ENCODE peak calls at places on chromosomes 6 and 20, in nine cellular contexts. One of them, this sample, is unnamed. For H3K4me1, the result is how much of the 10 kb centered on the place peaks cover.

GRCh38 chr6:156999762-157000161 is 222.6 kb downstream of the ARID1B start:
- DNase-seq in BE2C: no peak
- DNase-seq in lower lobe of right lung: no peak
- DNase-seq in astrocyte: no peak
- DNase-seq in CD8-positive, alpha-beta T cell: no peak
- DNase-seq in endothelial cell of umbilical vein: no peak
- DNase-seq in A549: no peak
- DNase-seq in IMR-90: no peak
- DNase-seq in transverse colon: no peak
- DNase-seq in this sample: no peak

GRCh38 chr6:167501831-167502385 is 177.0 kb downstream of the TTLL2 start:
- DNase-seq in A549: peak
- DNase-seq in CD8-positive, alpha-beta T cell: no peak
- DNase-seq in endothelial cell of umbilical vein: no peak
- DNase-seq in IMR-90: no peak
- DNase-seq in BE2C: peak
- DNase-seq in astrocyte: no peak
- DNase-seq in lower lobe of right lung: no peak
- DNase-seq in transverse colon: peak
- DNase-seq in this sample: no peak

GRCh38 chr6:100171533-100172321 is 177.7 kb upstream of the MCHR2 start:
- DNase-seq in lower lobe of right lung: no peak
- DNase-seq in BE2C: no peak
- DNase-seq in A549: no peak
- DNase-seq in transverse colon: no peak
- DNase-seq in endothelial cell of umbilical vein: no peak
- DNase-seq in IMR-90: no peak
- DNase-seq in CD8-positive, alpha-beta T cell: no peak
- DNase-seq in astrocyte: peak
- DNase-seq in this sample: no peak

GRCh38 chr6:44712353-44713147 is 325.0 kb downstream of the CDC5L start:
- DNase-seq in IMR-90: no peak
- DNase-seq in BE2C: peak
- DNase-seq in transverse colon: no peak
- DNase-seq in endothelial cell of umbilical vein: no peak
- DNase-seq in CD8-positive, alpha-beta T cell: no peak
- DNase-seq in A549: no peak
- DNase-seq in astrocyte: peak
- DNase-seq in lower lobe of right lung: no peak
- DNase-seq in this sample: peak

GRCh38 chr6:113428702-113429101 is 428.4 kb upstream of the MARCKS start:
- DNase-seq in transverse colon: no peak
- DNase-seq in IMR-90: peak
- DNase-seq in lower lobe of right lung: no peak
- DNase-seq in astrocyte: peak
- DNase-seq in A549: no peak
- DNase-seq in BE2C: no peak
- DNase-seq in CD8-positive, alpha-beta T cell: no peak
- DNase-seq in endothelial cell of umbilical vein: no peak
- DNase-seq in this sample: no peak

GRCh38 chr6:145734486-145735355 is 599 bp downstream of the EPM2A start:
- DNase-seq in lower lobe of right lung: peak
- DNase-seq in A549: peak
- DNase-seq in transverse colon: peak
- DNase-seq in BE2C: peak
- DNase-seq in IMR-90: peak
- DNase-seq in endothelial cell of umbilical vein: peak
- DNase-seq in CD8-positive, alpha-beta T cell: peak
- DNase-seq in astrocyte: peak
- DNase-seq in this sample: peak

GRCh38 chr6:36360241-36361054 is 23.8 kb upstream of the BNIP5 start:
- DNase-seq in endothelial cell of umbilical vein: peak
- DNase-seq in A549: peak
- DNase-seq in lower lobe of right lung: peak
- DNase-seq in CD8-positive, alpha-beta T cell: peak
- DNase-seq in transverse colon: peak
- DNase-seq in astrocyte: peak
- DNase-seq in IMR-90: peak
- DNase-seq in BE2C: peak
- DNase-seq in this sample: no peak

GRCh38 chr20:16066571-16066970 is 506.7 kb downstream of the KIF16B start:
- DNase-seq in lower lobe of right lung: no peak
- DNase-seq in A549: no peak
- DNase-seq in IMR-90: no peak
- DNase-seq in endothelial cell of umbilical vein: no peak
- DNase-seq in transverse colon: no peak
- DNase-seq in astrocyte: no peak
- DNase-seq in CD8-positive, alpha-beta T cell: no peak
- DNase-seq in BE2C: no peak
- DNase-seq in this sample: no peak

GRCh38 chr6:15909290-15910070 is 219.4 kb upstream of the MYLIP start:
- DNase-seq in IMR-90: no peak
- DNase-seq in transverse colon: no peak
- DNase-seq in endothelial cell of umbilical vein: no peak
- DNase-seq in astrocyte: no peak
- DNase-seq in A549: no peak
- DNase-seq in lower lobe of right lung: no peak
- DNase-seq in CD8-positive, alpha-beta T cell: no peak
- DNase-seq in BE2C: no peak
- DNase-seq in this sample: no peak

GRCh38 chr6:112683106-112683505 is 336.0 kb downstream of the RFPL4B start:
- DNase-seq in A549: no peak
- DNase-seq in astrocyte: no peak
- DNase-seq in IMR-90: no peak
- DNase-seq in transverse colon: no peak
- DNase-seq in CD8-positive, alpha-beta T cell: no peak
- DNase-seq in lower lobe of right lung: no peak
- DNase-seq in BE2C: no peak
- DNase-seq in endothelial cell of umbilical vein: no peak
- DNase-seq in this sample: no peak

GRCh38 chr20:59561614-59562277 is 42.6 kb upstream of the PHACTR3 start:
- DNase-seq in astrocyte: no peak
- DNase-seq in BE2C: no peak
- DNase-seq in lower lobe of right lung: no peak
- DNase-seq in A549: no peak
- DNase-seq in endothelial cell of umbilical vein: no peak
- DNase-seq in transverse colon: no peak
- DNase-seq in IMR-90: no peak
- DNase-seq in CD8-positive, alpha-beta T cell: no peak
- DNase-seq in this sample: peak

GRCh38 chr20:56566621-56567020 is 33.6 kb downstream of the FAM209B start:
- DNase-seq in lower lobe of right lung: no peak
- DNase-seq in endothelial cell of umbilical vein: no peak
- DNase-seq in IMR-90: no peak
- DNase-seq in astrocyte: no peak
- DNase-seq in transverse colon: no peak
- DNase-seq in BE2C: no peak
- DNase-seq in A549: no peak
- DNase-seq in CD8-positive, alpha-beta T cell: no peak
- DNase-seq in this sample: no peak

GRCh38 chr6:71080151-71080550 is 123.3 kb upstream of the B3GAT2 start:
- DNase-seq in BE2C: no peak
- DNase-seq in endothelial cell of umbilical vein: no peak
- DNase-seq in IMR-90: no peak
- DNase-seq in CD8-positive, alpha-beta T cell: no peak
- DNase-seq in astrocyte: peak
- DNase-seq in lower lobe of right lung: no peak
- DNase-seq in A549: no peak
- DNase-seq in transverse colon: no peak
- DNase-seq in this sample: no peak

GRCh38 chr6:29722773-29723665 is at the start of gene HLA-F:
- DNase-seq in lower lobe of right lung: peak
- DNase-seq in endothelial cell of umbilical vein: peak
- DNase-seq in transverse colon: peak
- DNase-seq in A549: peak
- DNase-seq in CD8-positive, alpha-beta T cell: peak
- DNase-seq in BE2C: peak
- DNase-seq in IMR-90: peak
- DNase-seq in astrocyte: peak
- DNase-seq in this sample: peak

DNA sequence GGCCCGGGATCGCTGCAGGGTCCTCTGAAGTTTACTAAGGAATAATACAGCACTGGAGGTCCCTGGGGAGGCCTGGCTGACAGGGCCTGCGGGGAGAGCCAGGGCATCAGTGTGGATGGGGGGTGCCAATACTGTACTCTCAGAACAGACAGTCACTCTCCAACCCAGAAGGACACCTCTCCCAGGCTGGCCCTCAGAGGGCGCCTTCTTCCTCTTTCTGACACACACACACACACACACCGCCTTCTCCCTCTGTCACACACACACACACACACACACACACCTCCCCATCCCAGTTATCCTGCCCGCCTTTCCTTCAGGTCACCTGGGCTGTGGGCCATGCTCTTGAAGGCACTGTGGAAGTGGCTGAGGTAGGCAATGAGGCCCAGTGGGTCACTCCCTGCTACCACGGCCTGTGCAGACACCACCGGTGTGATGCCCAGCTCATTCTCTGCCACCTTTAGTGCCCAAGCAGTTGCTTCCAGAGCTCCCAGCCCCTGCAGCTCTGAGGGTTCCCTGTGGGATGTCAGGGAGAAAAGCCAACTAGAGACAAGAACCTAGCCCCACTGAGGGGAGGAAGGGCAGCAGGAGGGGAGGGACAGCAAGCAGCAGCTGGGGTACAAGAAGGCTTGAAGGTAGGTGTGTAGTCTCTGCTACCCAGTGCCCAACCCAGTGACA is 7.5 kb downstream of the SMPD2 start:
- DNase-seq in CD8-positive, alpha-beta T cell: no peak
- DNase-seq in lower lobe of right lung: no peak
- DNase-seq in IMR-90: no peak
- DNase-seq in A549: peak
- DNase-seq in BE2C: peak
- DNase-seq in transverse colon: no peak
- DNase-seq in astrocyte: no peak
- DNase-seq in endothelial cell of umbilical vein: no peak
- DNase-seq in this sample: peak
- TF ChIP-seq CTCF in CD8-positive, alpha-beta T cell: no peak
- TF ChIP-seq CTCF in lower lobe of right lung: no peak
- TF ChIP-seq CTCF in IMR-90: no peak
- TF ChIP-seq CTCF in A549: no peak
- TF ChIP-seq CTCF in BE2C: no peak
- TF ChIP-seq CTCF in transverse colon: no peak
- TF ChIP-seq CTCF in astrocyte: no peak
- TF ChIP-seq CTCF in endothelial cell of umbilical vein: no peak
- TF ChIP-seq CTCF in this sample: no peak

GRCh38 chr20:62473200-62473585 is 2.6 kb downstream of the GATA5 start:
- DNase-seq in CD8-positive, alpha-beta T cell: no peak
- DNase-seq in IMR-90: no peak
- DNase-seq in BE2C: no peak
- DNase-seq in lower lobe of right lung: no peak
- DNase-seq in endothelial cell of umbilical vein: no peak
- DNase-seq in A549: no peak
- DNase-seq in astrocyte: no peak
- DNase-seq in transverse colon: no peak
- DNase-seq in this sample: no peak
- H3K4me1 ChIP-seq in CD8-positive, alpha-beta T cell: under half
- H3K4me1 ChIP-seq in IMR-90: under half
- H3K4me1 ChIP-seq in BE2C: under half
- H3K4me1 ChIP-seq in lower lobe of right lung: under half
- H3K4me1 ChIP-seq in endothelial cell of umbilical vein: under half
- H3K4me1 ChIP-seq in A549: under half
- H3K4me1 ChIP-seq in astrocyte: under half
- H3K4me1 ChIP-seq in transverse colon: under half
- H3K4me1 ChIP-seq in this sample: under half

GRCh38 chr6:137218473-137218916 is 690 bp downstream of the IFNGR1 start:
- DNase-seq in A549: no peak
- DNase-seq in CD8-positive, alpha-beta T cell: peak
- DNase-seq in IMR-90: peak
- DNase-seq in BE2C: peak
- DNase-seq in endothelial cell of umbilical vein: peak
- DNase-seq in lower lobe of right lung: no peak
- DNase-seq in transverse colon: peak
- DNase-seq in astrocyte: peak
- DNase-seq in this sample: peak

GRCh38 chr6:137217801-137218472 is 1.2 kb downstream of the IFNGR1 start:
- DNase-seq in endothelial cell of umbilical vein: peak
- DNase-seq in BE2C: no peak
- DNase-seq in transverse colon: peak
- DNase-seq in CD8-positive, alpha-beta T cell: no peak
- DNase-seq in A549: no peak
- DNase-seq in astrocyte: peak
- DNase-seq in lower lobe of right lung: peak
- DNase-seq in IMR-90: peak
- DNase-seq in this sample: peak

GRCh38 chr6:137216106-137216505 is 3.1 kb downstream of the IFNGR1 start:
- DNase-seq in astrocyte: no peak
- DNase-seq in CD8-positive, alpha-beta T cell: no peak
- DNase-seq in endothelial cell of umbilical vein: no peak
- DNase-seq in BE2C: no peak
- DNase-seq in lower lobe of right lung: no peak
- DNase-seq in IMR-90: peak
- DNase-seq in A549: no peak
- DNase-seq in transverse colon: no peak
- DNase-seq in this sample: no peak

GRCh38 chr6:137218917-137219663 is at the start of gene IFNGR1:
- DNase-seq in BE2C: peak
- DNase-seq in CD8-positive, alpha-beta T cell: peak
- DNase-seq in IMR-90: peak
- DNase-seq in astrocyte: peak
- DNase-seq in lower lobe of right lung: peak
- DNase-seq in transverse colon: peak
- DNase-seq in endothelial cell of umbilical vein: peak
- DNase-seq in A549: peak
- DNase-seq in this sample: peak

DNA sequence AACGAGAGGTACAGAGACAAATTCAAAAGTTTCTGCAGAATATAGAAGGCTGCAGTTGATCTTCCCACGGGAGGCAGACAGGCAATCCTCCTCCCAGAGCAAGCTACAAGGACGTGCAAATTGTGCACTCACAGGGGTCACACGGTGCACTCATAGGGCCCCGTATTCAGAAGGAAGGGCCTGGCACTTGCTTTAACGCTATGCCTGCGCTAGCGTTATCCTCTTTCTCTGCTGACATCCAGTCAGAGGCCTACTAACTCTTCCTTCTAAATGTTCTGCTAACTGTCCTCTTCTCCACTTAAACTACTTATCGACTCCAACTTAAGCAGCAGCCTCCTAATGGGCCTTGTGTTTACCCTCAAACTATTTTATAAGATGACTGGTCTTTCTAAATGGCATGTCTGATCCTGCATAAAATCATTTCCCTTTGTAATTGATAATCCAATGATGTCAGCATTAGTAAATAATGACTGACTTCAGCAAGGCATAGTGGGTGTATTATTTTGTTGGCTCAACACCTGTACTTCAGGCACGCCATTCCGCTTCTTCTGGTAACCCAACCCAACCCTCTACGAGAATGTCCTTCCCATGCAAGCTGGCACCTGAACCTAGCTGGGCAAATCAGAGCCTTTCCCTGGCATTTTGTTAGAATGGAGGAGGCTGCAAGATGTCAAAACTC is 2.2 kb downstream of the IFNGR1 start:
- DNase-seq in astrocyte: no peak
- DNase-seq in CD8-positive, alpha-beta T cell: no peak
- DNase-seq in A549: no peak
- DNase-seq in lower lobe of right lung: no peak
- DNase-seq in transverse colon: no peak
- DNase-seq in IMR-90: no peak
- DNase-seq in BE2C: no peak
- DNase-seq in endothelial cell of umbilical vein: no peak
- DNase-seq in this sample: no peak
- H3K4me3 ChIP-seq in astrocyte: peak
- H3K4me3 ChIP-seq in CD8-positive, alpha-beta T cell: peak
- H3K4me3 ChIP-seq in A549: peak
- H3K4me3 ChIP-seq in lower lobe of right lung: peak
- H3K4me3 ChIP-seq in transverse colon: peak
- H3K4me3 ChIP-seq in IMR-90: no peak
- H3K4me3 ChIP-seq in BE2C: no peak
- H3K4me3 ChIP-seq in endothelial cell of umbilical vein: no peak
- H3K4me3 ChIP-seq in this sample: peak

GRCh38 chr6:31474871-31475286 is 23.1 kb upstream of the MICB start:
- DNase-seq in A549: no peak
- DNase-seq in endothelial cell of umbilical vein: no peak
- DNase-seq in BE2C: peak
- DNase-seq in astrocyte: no peak
- DNase-seq in CD8-positive, alpha-beta T cell: no peak
- DNase-seq in transverse colon: no peak
- DNase-seq in IMR-90: no peak
- DNase-seq in lower lobe of right lung: no peak
- DNase-seq in this sample: no peak
- TF ChIP-seq CTCF in A549: no peak
- TF ChIP-seq CTCF in endothelial cell of umbilical vein: peak
- TF ChIP-seq CTCF in BE2C: peak
- TF ChIP-seq CTCF in astrocyte: no peak
- TF ChIP-seq CTCF in CD8-positive, alpha-beta T cell: peak
- TF ChIP-seq CTCF in transverse colon: no peak
- TF ChIP-seq CTCF in IMR-90: peak
- TF ChIP-seq CTCF in lower lobe of right lung: peak
- TF ChIP-seq CTCF in this sample: no peak

This sample was measured in ascending aorta.